ENCODE peak calls at places on chromosomes 16 and 17, in ten cellular contexts. One of them, this sample, is unnamed.

GRCh38 chr16:4607841-4608703 is 6.6 kb downstream of the UBALD1 start:
- DNase-seq in A549: no peak
- DNase-seq in ovary: no peak
- DNase-seq in stomach: no peak
- DNase-seq in esophagus muscularis mucosa: no peak
- DNase-seq in HepG2: no peak
- DNase-seq in GM12878: no peak
- DNase-seq in SK-N-SH: no peak
- DNase-seq in tibial nerve: no peak
- DNase-seq in suprapubic skin: no peak
- DNase-seq in this sample: no peak

GRCh38 chr17:17151055-17151454 is 55.1 kb downstream of the PLD6 start:
- DNase-seq in A549: peak
- DNase-seq in ovary: no peak
- DNase-seq in stomach: no peak
- DNase-seq in esophagus muscularis mucosa: no peak
- DNase-seq in HepG2: no peak
- DNase-seq in GM12878: no peak
- DNase-seq in SK-N-SH: no peak
- DNase-seq in tibial nerve: no peak
- DNase-seq in suprapubic skin: no peak
- DNase-seq in this sample: no peak

GRCh38 chr17:29038511-29039300 is 4.2 kb upstream of the PIPOX start:
- DNase-seq in A549: no peak
- DNase-seq in ovary: no peak
- DNase-seq in stomach: no peak
- DNase-seq in esophagus muscularis mucosa: no peak
- DNase-seq in HepG2: no peak
- DNase-seq in GM12878: no peak
- DNase-seq in SK-N-SH: peak
- DNase-seq in tibial nerve: no peak
- DNase-seq in suprapubic skin: no peak
- DNase-seq in this sample: no peak

GRCh38 chr17:13777003-13777402 is 175.3 kb upstream of the HS3ST3A1 start:
- DNase-seq in A549: no peak
- DNase-seq in ovary: peak
- DNase-seq in stomach: no peak
- DNase-seq in esophagus muscularis mucosa: no peak
- DNase-seq in HepG2: no peak
- DNase-seq in GM12878: no peak
- DNase-seq in SK-N-SH: no peak
- DNase-seq in tibial nerve: no peak
- DNase-seq in suprapubic skin: no peak
- DNase-seq in this sample: no peak

GRCh38 chr17:61073799-61074513 is 325.7 kb upstream of the TBX2 start:
- DNase-seq in A549: no peak
- DNase-seq in ovary: no peak
- DNase-seq in stomach: no peak
- DNase-seq in esophagus muscularis mucosa: no peak
- DNase-seq in HepG2: no peak
- DNase-seq in GM12878: no peak
- DNase-seq in SK-N-SH: no peak
- DNase-seq in tibial nerve: no peak
- DNase-seq in suprapubic skin: no peak
- DNase-seq in this sample: no peak

GRCh38 chr17:73976676-73977521 is 226.6 kb upstream of the RPL38 start:
- DNase-seq in A549: no peak
- DNase-seq in ovary: no peak
- DNase-seq in stomach: no peak
- DNase-seq in esophagus muscularis mucosa: no peak
- DNase-seq in HepG2: no peak
- DNase-seq in GM12878: no peak
- DNase-seq in SK-N-SH: peak
- DNase-seq in tibial nerve: no peak
- DNase-seq in suprapubic skin: no peak
- DNase-seq in this sample: no peak

GRCh38 chr16:69596801-69597200 is 31.0 kb downstream of the NFAT5 start:
- DNase-seq in A549: no peak
- DNase-seq in ovary: no peak
- DNase-seq in stomach: no peak
- DNase-seq in esophagus muscularis mucosa: no peak
- DNase-seq in HepG2: no peak
- DNase-seq in GM12878: no peak
- DNase-seq in SK-N-SH: no peak
- DNase-seq in tibial nerve: no peak
- DNase-seq in suprapubic skin: no peak
- DNase-seq in this sample: no peak

GRCh38 chr17:9255838-9256237 is 234.5 kb downstream of the NTN1 start:
- DNase-seq in A549: no peak
- DNase-seq in ovary: no peak
- DNase-seq in stomach: no peak
- DNase-seq in esophagus muscularis mucosa: no peak
- DNase-seq in HepG2: no peak
- DNase-seq in GM12878: no peak
- DNase-seq in SK-N-SH: no peak
- DNase-seq in tibial nerve: no peak
- DNase-seq in suprapubic skin: no peak
- DNase-seq in this sample: no peak

GRCh38 chr16:86436466-86437185 is 73.7 kb upstream of the FOXF1 start:
- DNase-seq in A549: no peak
- DNase-seq in ovary: no peak
- DNase-seq in stomach: no peak
- DNase-seq in esophagus muscularis mucosa: no peak
- DNase-seq in HepG2: no peak
- DNase-seq in GM12878: no peak
- DNase-seq in SK-N-SH: no peak
- DNase-seq in tibial nerve: no peak
- DNase-seq in suprapubic skin: no peak
- DNase-seq in this sample: no peak

GRCh38 chr16:1036121-1036520 is 36.4 kb upstream of the SSTR5 start:
- DNase-seq in A549: no peak
- DNase-seq in ovary: no peak
- DNase-seq in stomach: no peak
- DNase-seq in esophagus muscularis mucosa: no peak
- DNase-seq in HepG2: no peak
- DNase-seq in GM12878: no peak
- DNase-seq in SK-N-SH: no peak
- DNase-seq in tibial nerve: no peak
- DNase-seq in suprapubic skin: no peak
- DNase-seq in this sample: no peak

GRCh38 chr17:17264430-17264829 is 16.6 kb downstream of the COPS3 start:
- DNase-seq in A549: no peak
- DNase-seq in ovary: no peak
- DNase-seq in stomach: no peak
- DNase-seq in esophagus muscularis mucosa: no peak
- DNase-seq in HepG2: no peak
- DNase-seq in GM12878: no peak
- DNase-seq in SK-N-SH: no peak
- DNase-seq in tibial nerve: no peak
- DNase-seq in suprapubic skin: no peak
- DNase-seq in this sample: no peak

GRCh38 chr17:8153550-8153956 is 1.3 kb upstream of the PER1 start:
- DNase-seq in A549: peak
- DNase-seq in ovary: peak
- DNase-seq in stomach: peak
- DNase-seq in esophagus muscularis mucosa: peak
- DNase-seq in HepG2: peak
- DNase-seq in GM12878: no peak
- DNase-seq in SK-N-SH: no peak
- DNase-seq in tibial nerve: peak
- DNase-seq in suprapubic skin: no peak
- DNase-seq in this sample: peak

GRCh38 chr16:860891-861290 is 60.4 kb upstream of the GNG13 start:
- DNase-seq in A549: no peak
- DNase-seq in ovary: no peak
- DNase-seq in stomach: no peak
- DNase-seq in esophagus muscularis mucosa: no peak
- DNase-seq in HepG2: no peak
- DNase-seq in GM12878: no peak
- DNase-seq in SK-N-SH: no peak
- DNase-seq in tibial nerve: no peak
- DNase-seq in suprapubic skin: no peak
- DNase-seq in this sample: no peak

GRCh38 chr17:5585814-5586558 is 1.7 kb upstream of the NLRP1 start:
- DNase-seq in A549: no peak
- DNase-seq in ovary: no peak
- DNase-seq in stomach: no peak
- DNase-seq in esophagus muscularis mucosa: no peak
- DNase-seq in HepG2: no peak
- DNase-seq in GM12878: peak
- DNase-seq in SK-N-SH: no peak
- DNase-seq in tibial nerve: no peak
- DNase-seq in suprapubic skin: no peak
- DNase-seq in this sample: no peak

GRCh38 chr16:11876306-11876705 is 25.0 kb upstream of the RSL1D1 start:
- DNase-seq in A549: no peak
- DNase-seq in ovary: no peak
- DNase-seq in stomach: no peak
- DNase-seq in esophagus muscularis mucosa: no peak
- DNase-seq in HepG2: no peak
- DNase-seq in GM12878: no peak
- DNase-seq in SK-N-SH: no peak
- DNase-seq in tibial nerve: no peak
- DNase-seq in suprapubic skin: no peak
- DNase-seq in this sample: no peak
- TF ChIP-seq EP300 in A549: no peak
- TF ChIP-seq EP300 in ovary: no peak
- TF ChIP-seq EP300 in stomach: no peak
- TF ChIP-seq EP300 in esophagus muscularis mucosa: no peak
- TF ChIP-seq EP300 in HepG2: no peak
- TF ChIP-seq EP300 in GM12878: no peak
- TF ChIP-seq EP300 in SK-N-SH: no peak
- TF ChIP-seq EP300 in tibial nerve: no peak
- TF ChIP-seq EP300 in suprapubic skin: no peak
- TF ChIP-seq EP300 in this sample: no peak

DNA sequence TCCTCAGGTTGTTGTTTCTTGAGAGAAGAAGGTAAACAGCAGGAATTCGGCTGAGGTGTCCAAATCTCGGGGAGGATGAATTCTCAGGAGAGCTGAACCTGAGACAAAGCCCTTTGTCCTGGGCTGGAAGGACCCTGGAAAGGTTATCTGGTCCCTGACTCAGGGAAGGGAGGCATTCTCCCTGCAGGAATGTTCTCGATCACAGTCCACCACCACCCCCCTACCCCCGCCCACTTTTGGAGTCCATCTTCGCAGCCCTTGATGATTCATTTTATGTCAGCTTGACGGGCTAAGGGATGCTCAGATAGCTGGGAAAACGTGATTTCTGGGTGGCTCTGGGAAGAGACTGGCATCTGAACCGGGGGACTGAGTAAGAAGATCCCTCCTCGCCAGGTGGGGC is 1.4 kb upstream of the CEP295NL start:
- DNase-seq in A549: no peak
- DNase-seq in ovary: no peak
- DNase-seq in stomach: no peak
- DNase-seq in esophagus muscularis mucosa: no peak
- DNase-seq in HepG2: no peak
- DNase-seq in GM12878: no peak
- DNase-seq in SK-N-SH: no peak
- DNase-seq in tibial nerve: no peak
- DNase-seq in suprapubic skin: no peak
- DNase-seq in this sample: no peak
- TF ChIP-seq EP300 in A549: no peak
- TF ChIP-seq EP300 in ovary: no peak
- TF ChIP-seq EP300 in stomach: no peak
- TF ChIP-seq EP300 in esophagus muscularis mucosa: no peak
- TF ChIP-seq EP300 in HepG2: no peak
- TF ChIP-seq EP300 in GM12878: no peak
- TF ChIP-seq EP300 in SK-N-SH: no peak
- TF ChIP-seq EP300 in tibial nerve: no peak
- TF ChIP-seq EP300 in suprapubic skin: no peak
- TF ChIP-seq EP300 in this sample: no peak

DNA sequence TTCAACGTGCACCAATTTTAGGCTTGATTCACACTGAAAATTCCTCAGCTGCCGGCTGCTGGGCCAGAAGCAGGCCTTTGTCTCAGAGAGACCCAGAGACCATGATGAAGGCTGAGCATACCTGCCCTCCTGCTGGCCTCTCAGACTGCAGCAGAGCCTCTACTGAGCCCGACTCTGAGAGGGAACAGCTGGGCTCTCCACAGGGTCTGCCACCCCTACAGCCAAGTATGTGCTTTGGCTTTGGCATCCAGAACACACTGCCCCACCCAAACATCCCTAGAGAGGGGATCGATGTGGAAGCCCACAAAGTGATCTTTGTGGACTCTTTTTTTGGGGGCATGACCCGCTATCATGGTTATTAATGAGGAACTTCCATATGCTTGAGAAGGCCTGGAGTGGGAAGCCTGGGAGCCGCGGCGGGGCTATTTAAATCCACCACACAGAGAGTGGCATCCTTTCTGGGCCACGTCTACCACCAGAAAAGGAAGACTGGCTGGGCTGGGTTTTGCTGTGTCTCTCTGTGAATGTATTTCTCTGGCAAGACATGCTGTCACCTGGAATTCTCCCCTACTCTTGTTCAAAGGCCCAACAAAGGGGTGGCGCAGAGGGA is 69.2 kb downstream of the GNAO1 start:
- DNase-seq in A549: no peak
- DNase-seq in ovary: no peak
- DNase-seq in stomach: no peak
- DNase-seq in esophagus muscularis mucosa: no peak
- DNase-seq in HepG2: no peak
- DNase-seq in GM12878: no peak
- DNase-seq in SK-N-SH: no peak
- DNase-seq in tibial nerve: no peak
- DNase-seq in suprapubic skin: no peak
- DNase-seq in this sample: no peak
- TF ChIP-seq EP300 in A549: no peak
- TF ChIP-seq EP300 in ovary: no peak
- TF ChIP-seq EP300 in stomach: no peak
- TF ChIP-seq EP300 in esophagus muscularis mucosa: no peak
- TF ChIP-seq EP300 in HepG2: no peak
- TF ChIP-seq EP300 in GM12878: no peak
- TF ChIP-seq EP300 in SK-N-SH: no peak
- TF ChIP-seq EP300 in tibial nerve: no peak
- TF ChIP-seq EP300 in suprapubic skin: no peak
- TF ChIP-seq EP300 in this sample: no peak

DNA sequence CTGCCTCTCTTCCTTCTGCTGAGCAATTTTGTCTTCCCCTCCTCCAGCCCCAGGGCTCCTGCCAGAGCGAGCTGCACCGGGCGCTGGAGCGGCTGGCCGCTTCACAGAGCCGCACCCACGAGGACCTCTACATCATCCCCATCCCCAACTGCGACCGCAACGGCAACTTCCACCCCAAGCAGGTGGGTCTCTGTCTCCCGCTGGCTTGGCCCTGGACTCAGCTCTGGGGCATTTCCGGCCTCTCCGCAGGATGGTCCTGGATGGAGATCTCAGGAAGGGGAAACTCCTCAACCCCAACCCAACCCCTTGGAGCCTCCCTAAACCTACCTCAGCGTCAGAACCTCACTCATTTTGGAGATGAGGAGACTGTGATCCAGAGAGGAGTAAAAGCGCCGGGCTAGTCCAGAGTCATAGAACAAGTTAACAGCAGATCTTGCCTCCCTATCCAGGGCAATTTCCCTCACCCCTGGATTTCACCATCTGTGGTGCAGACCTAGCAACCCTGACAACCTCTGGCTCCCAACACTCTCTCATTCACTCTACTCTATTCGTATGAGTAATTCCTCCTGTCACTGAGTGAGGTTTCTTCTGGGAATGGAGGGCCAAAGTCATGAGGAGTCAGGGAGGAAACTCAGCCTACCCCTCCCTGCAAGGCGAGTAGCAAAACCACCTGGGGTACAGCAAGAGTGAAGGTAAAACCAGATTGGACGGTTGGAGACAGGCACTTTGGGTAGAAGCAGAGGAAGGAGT is 10.8 kb downstream of the IGFBP4 start:
- DNase-seq in A549: no peak
- DNase-seq in ovary: no peak
- DNase-seq in stomach: no peak
- DNase-seq in esophagus muscularis mucosa: no peak
- DNase-seq in HepG2: no peak
- DNase-seq in GM12878: no peak
- DNase-seq in SK-N-SH: no peak
- DNase-seq in tibial nerve: no peak
- DNase-seq in suprapubic skin: no peak
- DNase-seq in this sample: no peak
- TF ChIP-seq EP300 in A549: no peak
- TF ChIP-seq EP300 in ovary: no peak
- TF ChIP-seq EP300 in stomach: no peak
- TF ChIP-seq EP300 in esophagus muscularis mucosa: no peak
- TF ChIP-seq EP300 in HepG2: no peak
- TF ChIP-seq EP300 in GM12878: no peak
- TF ChIP-seq EP300 in SK-N-SH: no peak
- TF ChIP-seq EP300 in tibial nerve: no peak
- TF ChIP-seq EP300 in suprapubic skin: no peak
- TF ChIP-seq EP300 in this sample: no peak